ENCODE peak calls at places on chromosomes 12 and 14, in six cellular contexts. Q is kidney epithelial cell, V is PC-9, N is omental fat pad, P is Panc1, H is mesothelial cell of epicardium. G is an unnamed sample.
A peak's percentile ranks its signal among the peaks of the same experiment; 100 is the strongest.

GRCh38 chr14:74910556-74910955 is 12.5 kb downstream of the RPS6KL1 start:
- DNase-seq in Q (no peak), V (no peak), N (no peak), P (no peak), H (no peak), G (no peak)

GRCh38 chr12:132496710-132497109 is 6.8 kb downstream of the FBRSL1 start:
- DNase-seq in Q (no peak), V (no peak), N (no peak), P (no peak), H (no peak), G (no peak)

GRCh38 chr12:92614502-92614901 is 88.3 kb upstream of the PLEKHG7 start:
- DNase-seq in Q (no peak), V (no peak), N (no peak), P (no peak), H (no peak), G (no peak)

GRCh38 chr14:99323603-99324185 is 51.7 kb upstream of the BCL11B start:
- DNase-seq in Q (no peak), V (no peak), N (no peak), P (no peak), H (no peak), G (no peak)

GRCh38 chr12:104356231-104357115 is 52.9 kb downstream of the EID3 start:
- DNase-seq in Q (no peak), V (peak; percentile 57), N (no peak), P (no peak), H (no peak), G (no peak)

GRCh38 chr12:6684609-6685008 is 4.6 kb downstream of the ZNF384 start:
- DNase-seq in Q (no peak), V (no peak), N (no peak), P (no peak), H (no peak), G (no peak)

GRCh38 chr12:92955997-92956663 is 27.0 kb upstream of the EEA1 start:
- DNase-seq in Q (no peak), V (no peak), N (no peak), P (no peak), H (no peak), G (peak; percentile 77)

GRCh38 chr12:110908377-110909136 is 11.8 kb downstream of the MYL2 start:
- DNase-seq in Q (no peak), V (no peak), N (no peak), P (no peak), H (no peak), G (no peak)

GRCh38 chr14:78633747-78634146 is 463.6 kb downstream of the NRXN3 start:
- DNase-seq in Q (no peak), V (no peak), N (no peak), P (no peak), H (no peak), G (no peak)

GRCh38 chr14:81927069-81927468 is 393.4 kb upstream of the SEL1L start:
- DNase-seq in Q (no peak), V (no peak), N (no peak), P (no peak), H (no peak), G (no peak)

GRCh38 chr12:26119391-26119981 is 5.4 kb downstream of the BHLHE41 start:
- DNase-seq in Q (no peak), V (no peak), N (no peak), P (no peak), H (no peak), G (no peak)

GRCh38 chr14:67400434-67400833 is 11.5 kb downstream of the PLEK2 start:
- DNase-seq in Q (no peak), V (no peak), N (no peak), P (no peak), H (no peak), G (no peak)

GRCh38 chr14:55451398-55451797 is 11.0 kb upstream of the TBPL2 start:
- DNase-seq in Q (no peak), V (no peak), N (no peak), P (no peak), H (no peak), G (no peak)

GRCh38 chr14:91041450-91041849 is 19.0 kb downstream of the RPS6KA5 start:
- DNase-seq in Q (no peak), V (no peak), N (no peak), P (no peak), H (no peak), G (no peak)

GRCh38 chr14:50399251-50400032 is 2.8 kb upstream of the CDKL1 start:
- DNase-seq in Q (peak; percentile 72), V (no peak), N (peak; percentile 35), P (no peak), H (no peak), G (peak; percentile 69)

GRCh38 chr14:58072288-58073071 is 79.5 kb downstream of the ARMH4 start:
- DNase-seq in Q (peak; percentile 50), V (peak; percentile 37), N (no peak), P (peak; percentile 42), H (peak; percentile 54), G (no peak)

GRCh38 chr14:95480109-95480886 is 36.2 kb downstream of the SYNE3 start:
- DNase-seq in Q (no peak), V (no peak), N (no peak), P (no peak), H (no peak), G (no peak)

GRCh38 chr12:49026101-49026500 is 7.5 kb upstream of the PRKAG1 start:
- DNase-seq in Q (no peak), V (no peak), N (no peak), P (no peak), H (no peak), G (no peak)

GRCh38 chr12:104416637-104417036 is 40.1 kb upstream of the CHST11 start:
- DNase-seq in Q (no peak), V (no peak), N (no peak), P (no peak), H (no peak), G (no peak)

GRCh38 chr12:80794506-80794905 is 77.8 kb downstream of the MYF5 start:
- DNase-seq in Q (no peak), V (no peak), N (no peak), P (no peak), H (no peak), G (no peak)

GRCh38 chr12:39975374-39975918 is 130.4 kb downstream of the SLC2A13 start:
- DNase-seq in Q (no peak), V (no peak), N (no peak), P (no peak), H (no peak), G (no peak)

GRCh38 chr12:56951582-56952339 is 5.6 kb downstream of the RDH16 start:
- DNase-seq in Q (no peak), V (no peak), N (no peak), P (no peak), H (no peak), G (no peak)

GRCh38 chr12:67968316-67968715 is 20.9 kb upstream of the IFNG-AS1 start:
- DNase-seq in Q (no peak), V (no peak), N (no peak), P (no peak), H (no peak), G (no peak)

GRCh38 chr12:65631621-65632111 is 192.6 kb upstream of the HMGA2 start:
- DNase-seq in Q (peak; percentile 99), V (peak; percentile 66), N (no peak), P (peak; percentile 98), H (no peak), G (peak; percentile 85)

GRCh38 chr14:75982724-75983358 is 1.0 kb upstream of the TGFB3 start:
- DNase-seq in Q (no peak), V (no peak), N (no peak), P (no peak), H (no peak), G (no peak)

DNA sequence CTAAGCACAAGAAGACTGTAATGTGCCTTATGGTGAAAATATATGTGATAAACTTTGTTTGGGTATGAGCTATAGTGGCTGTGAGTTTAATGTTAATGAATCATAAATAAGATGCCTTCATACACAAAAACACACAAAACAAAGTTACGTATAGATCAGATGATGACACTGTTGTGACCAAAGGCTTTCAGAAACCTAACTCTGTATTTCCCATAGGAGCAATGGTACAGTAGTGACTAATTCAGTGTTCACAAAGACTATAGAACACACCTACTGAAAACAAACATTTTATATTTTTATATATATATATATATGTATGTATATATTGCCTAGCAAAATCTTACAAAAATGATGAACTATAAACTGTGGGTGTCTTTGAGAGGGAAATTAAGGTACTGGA is 393.8 kb upstream of the DCN start:
- DNase-seq in Q (no peak), V (no peak), N (no peak), P (no peak), H (no peak), G (no peak)
- TF ChIP-seq CTCF in Q (no peak), V (no peak), N (no peak), P (no peak), H (no peak), G (no peak)

GRCh38 chr14:106378191-106378590 is 851.8 kb downstream of the TMEM121 start:
- DNase-seq in Q (no peak), V (no peak), N (no peak), P (no peak), H (no peak), G (no peak)
- TF ChIP-seq CTCF in Q (no peak), V (peak; percentile 34), N (no peak), P (peak; percentile 45), H (no peak), G (no peak)

GRCh38 chr12:122392411-122392810 is 30.1 kb downstream of the CLIP1 start:
- DNase-seq in Q (no peak), V (no peak), N (no peak), P (no peak), H (no peak), G (no peak)

GRCh38 chr12:122393822-122394221 is 28.6 kb downstream of the CLIP1 start:
- DNase-seq in Q (no peak), V (no peak), N (no peak), P (no peak), H (no peak), G (no peak)

GRCh38 chr12:122385171-122386041 is 37.1 kb downstream of the CLIP1 start:
- DNase-seq in Q (no peak), V (no peak), N (no peak), P (no peak), H (no peak), G (no peak)

GRCh38 chr12:122394626-122395194 is 27.8 kb downstream of the CLIP1 start:
- DNase-seq in Q (no peak), V (no peak), N (no peak), P (no peak), H (no peak), G (no peak)

DNA sequence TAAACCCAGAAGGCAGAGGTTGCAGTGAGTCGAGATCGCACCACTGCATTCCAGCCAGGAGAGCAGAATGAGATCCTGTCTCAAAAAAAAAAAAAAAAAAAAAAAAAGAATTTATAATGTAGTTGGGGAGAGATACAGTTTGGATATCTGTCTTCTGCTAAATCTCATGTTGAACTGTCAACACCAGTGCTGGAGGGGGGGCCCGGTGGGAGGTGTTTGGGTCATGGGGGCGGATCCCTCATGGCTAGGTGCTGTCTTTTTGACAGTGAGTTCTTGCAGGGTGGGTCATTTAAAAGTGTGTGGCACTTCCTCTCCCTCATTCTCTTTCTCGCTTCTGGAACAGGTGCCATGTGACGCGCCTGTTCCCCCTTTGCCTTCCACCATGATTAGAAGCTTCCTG is 32.8 kb downstream of the CLIP1 start:
- DNase-seq in Q (no peak), V (no peak), N (no peak), P (no peak), H (no peak), G (no peak)
- TF ChIP-seq CTCF in Q (no peak), V (no peak), N (no peak), P (no peak), H (no peak), G (no peak)

DNA sequence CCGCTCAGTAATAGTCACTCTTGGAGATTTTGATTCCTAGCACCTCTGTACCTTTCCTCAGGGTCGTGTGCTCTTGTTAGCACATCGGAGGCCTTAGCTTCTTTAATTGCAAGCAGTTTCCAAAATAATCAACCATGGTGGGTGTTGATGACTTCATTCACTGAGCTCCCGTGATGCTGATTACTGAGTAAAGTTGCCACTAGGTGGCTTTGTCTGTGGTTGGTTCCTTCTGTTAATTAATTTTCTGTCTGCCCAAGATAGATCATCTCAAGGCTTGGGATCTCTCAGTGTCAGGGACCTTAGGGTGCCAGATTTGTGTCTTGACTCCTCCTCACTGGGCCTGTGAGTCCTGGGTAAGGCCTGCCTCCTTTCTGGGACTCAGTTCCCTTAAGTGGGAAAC is 54.3 kb downstream of the PTPN11 start:
- DNase-seq in Q (no peak), V (no peak), N (no peak), P (no peak), H (no peak), G (no peak)
- TF ChIP-seq CTCF in Q (peak; percentile 35), V (peak; percentile 35), N (no peak), P (peak; percentile 61), H (no peak), G (peak; percentile 39)